ENCODE peak calls at places on chromosome 14, in seven cellular contexts. G is adrenal gland, F is astrocyte, M is transverse colon, L is left ventricle myocardium inferior, S is upper lobe of right lung, T is AG04450. A is an unnamed sample.

GRCh38 chr14:56379956-56380355 is 199.6 kb upstream of the TMEM260 start:
- DNase-seq in G (no peak), F (peak; percentile 38), T (no peak), M (no peak), L (no peak), S (no peak), A (no peak)

GRCh38 chr14:22520235-22520634 is 68.8 kb downstream of the DAD1 start:
- DNase-seq in T (peak; percentile 45), M (no peak), L (no peak), S (no peak), G (no peak), F (peak; percentile 89), A (peak; percentile 57)

GRCh38 chr14:93133476-93133875 is 17.8 kb upstream of the ITPK1 start:
- DNase-seq in T (no peak), F (no peak), M (no peak), G (peak; percentile 19), L (no peak), S (no peak), A (no peak)

GRCh38 chr14:68246074-68246980 is 426.7 kb downstream of the RAD51B start:
- DNase-seq in G (no peak), F (peak; percentile 71), S (no peak), M (no peak), L (no peak), T (no peak), A (no peak)

GRCh38 chr14:55697358-55697985 is 117.5 kb downstream of the KTN1 start:
- DNase-seq in G (no peak), L (no peak), F (peak; percentile 39), S (no peak), M (peak; percentile 61), T (no peak), A (no peak)

GRCh38 chr14:100836961-100837811 is 11.3 kb downstream of the MEG3 start:
- DNase-seq in G (no peak), T (no peak), M (no peak), F (no peak), S (no peak), L (peak; percentile 10), A (no peak)

GRCh38 chr14:104596451-104596918 is 8.1 kb downstream of the TMEM179 start:
- DNase-seq in M (no peak), S (peak; percentile 43), G (no peak), T (no peak), L (peak; percentile 6), F (no peak), A (no peak)

GRCh38 chr14:38723954-38724353 is 379.1 kb downstream of the SEC23A start:
- DNase-seq in L (no peak), M (no peak), F (peak; percentile 3), S (no peak), G (no peak), T (no peak), A (no peak)

GRCh38 chr14:93975791-93976476 is 436 bp downstream of the ASB2 start:
- DNase-seq in M (no peak), L (no peak), S (no peak), F (no peak), G (no peak), T (no peak), A (no peak)

GRCh38 chr14:88502740-88503139 is 52.1 kb downstream of the PTPN21 start:
- DNase-seq in L (no peak), T (no peak), F (no peak), G (no peak), M (no peak), S (no peak), A (no peak)

GRCh38 chr14:96136361-96136760 is 68.3 kb upstream of the BDKRB2 start:
- DNase-seq in F (peak; percentile 86), T (no peak), S (no peak), L (no peak), M (no peak), G (no peak), A (peak; percentile 69)

GRCh38 chr14:60622210-60622919 is 26.9 kb downstream of the SIX1 start:
- DNase-seq in L (no peak), T (no peak), M (no peak), F (peak; percentile 60), S (no peak), G (no peak), A (no peak)

GRCh38 chr14:56124296-56124695 is 6.1 kb downstream of the PELI2 start:
- DNase-seq in L (no peak), T (no peak), S (no peak), M (no peak), F (no peak), G (no peak), A (no peak)

GRCh38 chr14:98695809-98696208 is 576.2 kb downstream of the BCL11B start:
- DNase-seq in F (no peak), T (no peak), G (no peak), L (no peak), S (no peak), M (no peak), A (no peak)

GRCh38 chr14:67472726-67473125 is 15.8 kb downstream of the TMEM229B start:
- DNase-seq in S (no peak), F (no peak), G (no peak), L (no peak), M (no peak), T (no peak), A (no peak)

GRCh38 chr14:80637726-80638619 is 303.6 kb downstream of the CEP128 start:
- DNase-seq in G (no peak), S (no peak), M (no peak), T (no peak), L (no peak), F (no peak), A (peak; percentile 35)

GRCh38 chr14:46582826-46583225 is 68.8 kb downstream of the RPL10L start:
- DNase-seq in L (no peak), G (no peak), S (no peak), F (no peak), T (no peak), M (no peak), A (no peak)

GRCh38 chr14:103526247-103526913 is 2.6 kb upstream of the TRMT61A start:
- DNase-seq in M (peak; percentile 50), G (no peak), S (no peak), L (no peak), T (no peak), F (no peak), A (no peak)

GRCh38 chr14:60093088-60093487 is 1.4 kb downstream of the PCNX4 start:
- DNase-seq in F (no peak), L (no peak), S (no peak), M (no peak), T (no peak), G (no peak), A (no peak)

GRCh38 chr14:26765768-26766550 is 168.1 kb upstream of the NOVA1 start:
- DNase-seq in G (peak; percentile 6), S (no peak), M (peak; percentile 10), T (no peak), F (peak; percentile 93), L (peak; percentile 41), A (peak; percentile 4)

GRCh38 chr14:89000007-89000942 is 175.8 kb downstream of the TTC8 start:
- DNase-seq in L (no peak), S (peak; percentile 76), T (peak; percentile 88), G (peak; percentile 92), M (peak; percentile 68), F (peak; percentile 96), A (peak; percentile 97)

GRCh38 chr14:97180304-97181200 is 383.4 kb downstream of the VRK1 start:
- DNase-seq in S (no peak), G (peak; percentile 77), L (no peak), F (peak; percentile 76), T (no peak), M (no peak), A (peak; percentile 77)

GRCh38 chr14:102029956-102030355 is 56.9 kb downstream of the HSP90AA1 start:
- DNase-seq in S (no peak), L (no peak), F (peak; percentile 95), M (no peak), T (peak; percentile 67), G (no peak), A (peak; percentile 63)

GRCh38 chr14:58587271-58587670 is 50.5 kb upstream of the DACT1 start:
- DNase-seq in F (peak; percentile 82), M (no peak), L (no peak), S (no peak), G (peak; percentile 34), T (peak; percentile 54), A (peak; percentile 71)

GRCh38 chr14:22737052-22737451 is 29.4 kb upstream of the OXA1L start:
- DNase-seq in G (no peak), F (no peak), T (no peak), L (no peak), S (no peak), M (no peak), A (no peak)

DNA sequence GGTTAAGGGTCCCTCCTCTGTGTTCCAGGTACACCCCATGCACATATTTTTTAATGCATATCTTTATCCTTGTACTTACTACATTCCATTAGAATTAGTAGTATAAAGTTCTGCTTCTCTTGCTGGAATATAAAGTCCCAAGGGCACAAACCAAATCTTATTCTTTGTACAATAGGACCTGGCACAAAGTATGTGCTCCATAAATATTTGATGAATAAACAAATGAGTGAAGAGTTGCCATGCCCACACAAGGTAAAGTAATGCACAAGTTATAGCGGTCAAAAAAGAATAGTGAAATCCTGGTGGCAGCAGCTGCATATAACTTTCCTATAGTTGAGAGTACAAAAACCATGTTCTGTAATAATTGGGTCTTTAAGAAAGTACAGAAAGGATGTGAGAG is 82.1 kb upstream of the BMP4 start:
- DNase-seq in S (no peak), F (no peak), L (no peak), T (no peak), M (no peak), G (no peak), A (no peak)
- TF ChIP-seq CTCF in S (no peak), F (no peak), L (no peak), T (no peak), M (no peak), G (no peak), A (no peak)

GRCh38 chr14:29763342-29763858 is 164.2 kb downstream of the PRKD1 start:
- DNase-seq in M (no peak), G (no peak), T (no peak), F (no peak), L (no peak), S (no peak), A (no peak)
- H3K27ac ChIP-seq in M (no peak overlapping the region), G (no peak overlapping the region), T (no peak overlapping the region), F (no peak overlapping the region), L (no peak overlapping the region), S (no peak overlapping the region), A (no peak overlapping the region)

GRCh38 chr14:90368946-90369721 is 27.7 kb upstream of the CALM1 start:
- DNase-seq in M (peak; percentile 50), F (peak; percentile 10), L (no peak), G (no peak), S (no peak), T (no peak), A (no peak)
- TF ChIP-seq CTCF in M (no peak), F (no peak), L (peak; percentile 37), G (no peak), S (peak; percentile 30), T (no peak), A (no peak)

GRCh38 chr14:77099425-77100167 is 1.5 kb downstream of the CIPC start:
- DNase-seq in G (peak; percentile 38), F (peak; percentile 58), T (peak; percentile 21), L (no peak), M (no peak), S (no peak), A (peak; percentile 40)

GRCh38 chr14:77097006-77097688 is 911 bp upstream of the CIPC start:
- DNase-seq in G (no peak), S (no peak), M (no peak), F (peak; percentile 8), L (no peak), T (no peak), A (peak; percentile 21)

GRCh38 chr14:77100961-77101360 is 2.9 kb downstream of the CIPC start:
- DNase-seq in L (no peak), M (no peak), G (no peak), T (no peak), F (no peak), S (no peak), A (no peak)

GRCh38 chr14:77098470-77099353 is 654 bp downstream of the CIPC start:
- DNase-seq in T (no peak), G (peak; percentile 73), M (peak; percentile 59), F (no peak), L (peak; percentile 77), S (peak; percentile 83), A (no peak)

GRCh38 chr14:77097689-77098469 is at the start of gene CIPC:
- DNase-seq in M (peak; percentile 100), G (peak; percentile 100), S (peak; percentile 100), F (peak; percentile 94), T (peak; percentile 96), L (peak; percentile 100), A (peak; percentile 98)
- H3K27ac ChIP-seq in M (peak within 1 kb of the TSS; percentile 97), G (peak within 1 kb of the TSS; percentile 97), S (peak within 1 kb of the TSS; percentile 97), F (peak within 1 kb of the TSS; percentile 88), T (peak within 1 kb of the TSS; percentile 73), L (peak within 1 kb of the TSS; percentile 98), A (peak within 1 kb of the TSS; percentile 87)

A was measured in brain microvascular endothelial cell.